ENCODE peak calls at places on chromosomes 4 and X, in ten cellular contexts. S is fibroblast of pulmonary artery; I is ovary; A is left ventricle myocardium inferior; D is CD8-positive, alpha-beta T cell; M is bronchial epithelial cell; O is HFF-Myc; V is IMR-90; T is A549; J is transverse colon. F is an unnamed sample.
A peak's percentile ranks its signal among the peaks of the same experiment; 100 is the strongest.

GRCh38 chrX:129678881-129679195 is 24.1 kb upstream of the APLN start:
- DNase-seq in S (no peak), I (no peak), A (no peak), D (no peak), M (no peak), O (no peak), V (no peak), T (no peak), J (no peak), F (no peak)

GRCh38 chrX:78024349-78025108 is 55.1 kb upstream of the PGAM4 start:
- DNase-seq in S (peak; percentile 10), I (no peak), A (peak; percentile 13), D (peak; percentile 11), M (peak; percentile 22), O (no peak), V (peak; percentile 2), T (peak; percentile 18), J (peak; percentile 69), F (peak; percentile 16)

GRCh38 chrX:150366951-150367545 is 3.9 kb downstream of the MAMLD1 start:
- DNase-seq in S (peak; percentile 70), I (no peak), A (no peak), D (no peak), M (no peak), O (no peak), V (peak; percentile 79), T (peak; percentile 22), J (no peak), F (peak; percentile 46)

GRCh38 chr4:72846280-72847111 is 223.0 kb downstream of the COX18 start:
- DNase-seq in S (peak; percentile 18), I (no peak), A (no peak), D (no peak), M (peak; percentile 35), O (no peak), V (no peak), T (no peak), J (no peak), F (no peak)

GRCh38 chr4:56575820-56576429 is 70.3 kb downstream of the ARL9 start:
- DNase-seq in S (peak; percentile 70), I (no peak), A (no peak), D (no peak), M (peak; percentile 52), O (peak; percentile 16), V (peak; percentile 63), T (peak; percentile 28), J (no peak), F (peak; percentile 18)

GRCh38 chrX:115491766-115492165 is 69.2 kb upstream of the PLS3 start:
- DNase-seq in S (peak; percentile 37), I (no peak), A (no peak), D (no peak), M (no peak), O (no peak), V (peak; percentile 4), T (no peak), J (no peak), F (no peak)

GRCh38 chr4:80875642-80876041 is 154.9 kb upstream of the BMP3 start:
- DNase-seq in S (no peak), I (no peak), A (no peak), D (no peak), M (no peak), O (no peak), V (no peak), T (no peak), J (no peak), F (no peak)

GRCh38 chr4:156217236-156217635 is 263.6 kb upstream of the CTSO start:
- DNase-seq in S (peak; percentile 60), I (no peak), A (no peak), D (no peak), M (no peak), O (no peak), V (no peak), T (no peak), J (no peak), F (no peak)

GRCh38 chr4:95248713-95249401 is 299.9 kb downstream of the UNC5C start:
- DNase-seq in S (peak; percentile 4), I (no peak), A (no peak), D (no peak), M (peak; percentile 41), O (no peak), V (no peak), T (no peak), J (no peak), F (no peak)

GRCh38 chrX:15177316-15177715 is 92.6 kb downstream of the ASB9 start:
- DNase-seq in S (no peak), I (no peak), A (no peak), D (no peak), M (no peak), O (no peak), V (no peak), T (no peak), J (no peak), F (no peak)

GRCh38 chrX:64975491-64975890 is 759 bp downstream of the ZC4H2 start:
- DNase-seq in S (peak; percentile 15), I (peak; percentile 40), A (peak; percentile 13), D (peak; percentile 13), M (peak; percentile 9), O (no peak), V (no peak), T (peak; percentile 24), J (peak; percentile 26), F (peak; percentile 6)

GRCh38 chr4:139734201-139734874 is 68.7 kb downstream of the MGST2 start:
- DNase-seq in S (peak; percentile 89), I (no peak), A (no peak), D (no peak), M (peak; percentile 65), O (no peak), V (peak; percentile 65), T (no peak), J (no peak), F (peak; percentile 80)

GRCh38 chrX:119236599-119237525 is 777 bp downstream of the PGRMC1 start:
- DNase-seq in S (peak; percentile 50), I (peak; percentile 55), A (peak; percentile 20), D (peak; percentile 17), M (peak; percentile 66), O (no peak), V (peak; percentile 74), T (no peak), J (peak; percentile 50), F (peak; percentile 63)

DNA sequence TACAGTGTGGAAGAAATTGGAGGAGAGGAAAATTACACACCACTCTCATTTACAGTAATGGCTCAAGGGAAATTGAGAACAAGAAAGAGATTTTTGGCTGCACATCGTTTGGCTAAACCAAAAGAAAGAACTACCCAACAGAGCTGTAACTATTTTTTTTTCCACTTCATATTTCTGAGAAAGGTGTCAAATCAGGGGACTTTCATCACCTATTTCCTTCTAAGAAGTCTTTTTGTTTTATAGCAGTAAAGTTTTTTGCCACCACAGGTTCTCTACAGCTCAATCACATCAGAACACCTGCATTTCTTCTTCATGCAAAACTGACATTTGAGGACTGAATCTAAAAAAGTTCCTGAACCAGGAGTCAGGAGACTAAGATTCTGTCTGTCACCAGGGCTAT is 57.5 kb upstream of the TNIP3 start:
- DNase-seq in S (no peak), I (no peak), A (no peak), D (no peak), M (no peak), O (no peak), V (no peak), T (no peak), J (no peak), F (no peak)
- H3K4me3 ChIP-seq in S (no peak overlapping the region), I (no peak overlapping the region), A (no peak overlapping the region), D (no peak overlapping the region), M (no peak overlapping the region), O (no peak overlapping the region), V (no peak overlapping the region), T (no peak overlapping the region), J (no peak overlapping the region), F (no peak overlapping the region)

DNA sequence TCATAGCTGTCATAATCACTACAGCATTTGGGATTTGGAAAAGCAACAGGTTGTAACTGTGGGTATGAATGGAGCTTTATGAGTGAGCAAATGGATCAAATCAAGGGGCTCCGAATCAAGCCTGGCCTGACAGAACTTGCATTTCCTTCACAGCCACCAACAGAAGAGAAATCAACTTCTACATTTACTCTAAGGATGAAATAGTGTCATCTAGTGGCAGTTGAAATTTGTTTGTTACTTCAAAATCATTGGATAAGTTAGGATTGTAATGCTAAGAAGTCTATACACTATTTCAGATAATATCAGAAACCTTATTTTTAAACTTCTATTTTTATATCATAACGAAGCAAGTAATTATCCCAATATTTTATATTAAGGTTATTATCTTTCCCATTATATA is 10.7 kb upstream of the WDR17 start:
- DNase-seq in S (no peak), I (no peak), A (no peak), D (no peak), M (no peak), O (no peak), V (no peak), T (no peak), J (no peak), F (no peak)
- TF ChIP-seq CTCF in S (peak; percentile 9), I (no peak), A (no peak), D (no peak), M (no peak), O (no peak), V (peak; percentile 14), T (peak; percentile 23), J (no peak), F (no peak)

DNA sequence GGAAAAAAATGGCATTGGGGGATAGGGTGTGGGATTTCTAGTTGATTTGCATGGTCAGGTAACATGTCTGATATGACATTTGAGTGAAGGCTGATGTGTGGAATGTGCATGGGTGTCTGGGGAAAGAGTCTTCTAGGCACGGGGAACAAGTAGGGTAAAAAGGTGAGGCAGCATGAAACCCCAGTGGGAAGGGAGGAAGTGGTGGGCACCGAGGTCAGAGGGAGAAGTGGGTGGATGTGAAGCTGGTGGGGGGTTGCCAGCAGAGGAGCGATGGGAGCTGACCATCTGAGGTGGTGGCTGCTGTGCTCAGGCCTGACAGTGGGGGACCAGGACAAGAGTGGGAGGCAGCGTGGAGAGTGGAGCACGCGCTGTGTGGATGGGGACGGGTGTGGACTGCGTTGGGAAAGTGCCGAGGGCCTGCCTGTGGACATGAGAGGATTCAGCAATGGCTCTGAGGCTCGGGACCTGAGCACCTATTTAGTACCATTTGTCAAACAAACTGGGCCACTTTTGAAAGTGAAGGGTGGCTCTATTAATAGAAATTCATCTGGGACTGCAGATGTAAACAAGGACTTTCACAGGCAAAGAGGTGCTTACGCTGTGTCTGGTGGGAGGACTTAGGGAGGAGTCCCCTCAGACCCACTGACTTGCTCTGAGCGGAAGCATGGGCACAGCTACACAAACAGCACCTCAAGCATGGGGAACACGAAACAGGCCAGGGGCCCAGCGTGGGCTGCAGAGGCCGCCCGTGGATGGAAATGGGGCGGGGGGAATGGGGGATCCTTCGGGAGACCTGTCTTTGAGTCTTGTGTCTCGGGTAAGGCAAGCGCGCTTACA is 16.7 kb upstream of the S100P start:
- DNase-seq in S (no peak), I (no peak), A (no peak), D (no peak), M (no peak), O (no peak), V (no peak), T (no peak), J (no peak), F (no peak)
- H3K4me3 ChIP-seq in S (no peak overlapping the region), I (no peak overlapping the region), A (peak overlapping the region; percentile 23), D (peak overlapping the region; percentile 92), M (no peak overlapping the region), O (peak overlapping the region; percentile 79), V (no peak overlapping the region), T (no peak overlapping the region), J (no peak overlapping the region), F (no peak overlapping the region)

DNA sequence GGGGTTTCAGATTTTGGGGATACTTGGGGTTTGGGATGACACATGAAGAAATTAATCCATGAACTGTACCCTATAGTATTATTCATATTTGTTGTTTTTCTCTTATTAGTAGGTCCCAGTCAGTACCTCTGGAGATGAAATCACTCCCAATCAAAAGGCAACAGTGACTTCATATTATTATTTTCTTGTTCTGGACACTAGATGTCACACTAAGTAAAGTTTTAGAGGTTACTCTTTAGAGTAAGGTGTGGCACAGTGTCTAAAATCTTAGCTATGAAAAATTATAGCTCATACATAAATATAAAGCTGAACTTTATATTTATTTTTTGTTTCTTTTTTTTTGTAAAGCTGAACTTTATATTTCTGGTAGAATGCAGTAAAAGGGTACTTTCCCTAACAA is 35.1 kb downstream of the FAM114A1 start:
- DNase-seq in S (peak; percentile 45), I (no peak), A (no peak), D (no peak), M (peak; percentile 43), O (no peak), V (no peak), T (peak; percentile 44), J (no peak), F (no peak)
- TF ChIP-seq CTCF in S (peak; percentile 15), I (no peak), A (peak; percentile 51), D (peak; percentile 71), M (peak; percentile 18), O (no peak), V (peak; percentile 30), T (peak; percentile 49), J (peak; percentile 32), F (no peak)

F was measured in foreskin fibroblast.